ENCODE peak calls at places on chromosomes 13 and 19, in four cellular contexts. B is body of pancreas, T is gastrocnemius medialis, O is uterus. X is an unnamed sample.

GRCh38 chr19:19637523-19638251 is 5.8 kb downstream of the GMIP start:
- DNase-seq in T (no peak), O (no peak), B (no peak), X (no peak)

GRCh38 chr19:33098023-33098652 is 17.2 kb downstream of the GPATCH1 start:
- DNase-seq in B (peak; percentile 21), O (no peak), T (no peak), X (no peak)

GRCh38 chr19:13899393-13899792 is 6.5 kb downstream of the BRME1 start:
- DNase-seq in T (no peak), O (no peak), B (no peak), X (no peak)

GRCh38 chr13:86020350-86021002 is 221.3 kb upstream of the SLITRK6 start:
- DNase-seq in T (no peak), B (no peak), O (no peak), X (no peak)

GRCh38 chr13:34172048-34172447 is 354.1 kb downstream of the RFC3 start:
- DNase-seq in B (no peak), T (no peak), O (no peak), X (no peak)

GRCh38 chr13:43270043-43270830 is 246.9 kb downstream of the DNAJC15 start:
- DNase-seq in B (no peak), O (no peak), T (no peak), X (no peak)

GRCh38 chr19:45564131-45564780 is 20.3 kb downstream of the OPA3 start:
- DNase-seq in B (no peak), O (no peak), T (no peak), X (no peak)

GRCh38 chr13:105921711-105922110 is 613.8 kb downstream of the EFNB2 start:
- DNase-seq in O (no peak), B (no peak), T (no peak), X (no peak)

GRCh38 chr19:13881231-13881691 is 4.3 kb downstream of the NANOS3 start:
- DNase-seq in O (no peak), T (no peak), B (peak; percentile 19), X (no peak)

GRCh38 chr13:21074601-21075302 is 13.4 kb upstream of the LATS2 start:
- DNase-seq in O (peak; percentile 55), T (peak; percentile 30), B (no peak), X (no peak)

GRCh38 chr13:77509221-77509620 is 26.3 kb upstream of the SCEL start:
- DNase-seq in O (no peak), B (no peak), T (no peak), X (no peak)

GRCh38 chr13:112152846-112153245 is 85.9 kb downstream of the SOX1 start:
- DNase-seq in T (no peak), O (no peak), B (no peak), X (no peak)

GRCh38 chr19:19201697-19202630 is 1.2 kb downstream of the NR2C2AP start:
- DNase-seq in O (no peak), B (no peak), T (no peak), X (no peak)

GRCh38 chr13:67557642-67558241 is 327.6 kb upstream of the PCDH9 start:
- DNase-seq in B (no peak), O (no peak), T (no peak), X (no peak)

GRCh38 chr13:44368062-44368591 is 5.5 kb upstream of the SERP2 start:
- DNase-seq in B (no peak), O (no peak), T (no peak), X (no peak)

GRCh38 chr13:88189724-88190123 is 518.6 kb downstream of the SLITRK5 start:
- DNase-seq in B (no peak), T (no peak), O (no peak), X (no peak)

GRCh38 chr13:76872686-76873085 is 13.5 kb downstream of the KCTD12 start:
- DNase-seq in B (no peak), O (no peak), T (no peak), X (no peak)

GRCh38 chr13:72121466-72121865 is 254.5 kb upstream of the DACH1 start:
- DNase-seq in T (no peak), O (no peak), B (no peak), X (no peak)

GRCh38 chr13:52779028-52779612 is 39.5 kb upstream of the CNMD start:
- DNase-seq in O (no peak), B (no peak), T (no peak), X (no peak)

GRCh38 chr19:33473644-33474305 is 47.8 kb downstream of the PEPD start:
- DNase-seq in O (no peak), B (no peak), T (no peak), X (no peak)

GRCh38 chr13:105037064-105037463 is 1498.4 kb downstream of the EFNB2 start:
- DNase-seq in O (no peak), B (no peak), T (no peak), X (no peak)

GRCh38 chr13:80082396-80083096 is 258.4 kb downstream of the SPRY2 start:
- DNase-seq in O (no peak), B (no peak), T (no peak), X (no peak)

GRCh38 chr19:8404391-8405151 is 8.5 kb upstream of the MARCHF2 start:
- DNase-seq in O (no peak), T (no peak), B (peak; percentile 36), X (no peak)

GRCh38 chr19:8399681-8400188 is 9.6 kb downstream of the RAB11B start:
- DNase-seq in O (no peak), B (no peak), T (no peak), X (no peak)

GRCh38 chr19:8403820-8404109 is 9.3 kb upstream of the MARCHF2 start:
- DNase-seq in O (no peak), T (no peak), B (no peak), X (no peak)

GRCh38 chr19:8403098-8403819 is 9.8 kb upstream of the MARCHF2 start:
- DNase-seq in T (no peak), O (no peak), B (no peak), X (no peak)

DNA sequence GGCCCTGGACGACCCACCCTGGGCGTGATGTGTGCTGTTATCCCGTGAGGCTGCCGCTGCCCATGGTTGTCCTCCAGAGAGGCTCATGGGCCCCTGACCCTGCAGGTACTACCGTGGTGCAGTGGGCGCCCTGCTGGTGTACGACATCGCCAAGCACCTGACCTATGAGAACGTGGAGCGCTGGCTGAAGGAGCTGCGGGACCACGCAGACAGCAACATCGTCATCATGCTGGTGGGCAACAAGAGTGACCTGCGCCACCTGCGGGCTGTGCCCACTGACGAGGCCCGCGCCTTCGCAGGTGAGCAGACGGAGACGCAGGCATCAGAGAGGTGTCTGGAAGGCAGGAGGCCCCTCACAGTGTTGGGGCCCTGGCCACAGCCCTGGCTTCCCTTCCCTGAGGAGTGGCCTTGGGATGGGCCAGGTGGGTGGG is 11.1 kb upstream of the MARCHF2 start:
- DNase-seq in O (no peak), B (no peak), T (no peak), X (no peak)
- H3K36me3 ChIP-seq in O (no peaks in the 10 kb centered on the region), B (peaks cover 12% of the 10 kb centered on the region), T (peaks cover 52% of the 10 kb centered on the region), X (peaks cover 44% of the 10 kb centered on the region)

GRCh38 chr13:111126509-111126908 is 11.4 kb downstream of the ARHGEF7 start:
- DNase-seq in B (no peak), O (no peak), T (no peak), X (no peak)
- TF ChIP-seq CTCF in B (no peak), O (no peak), T (no peak), X (no peak)

DNA sequence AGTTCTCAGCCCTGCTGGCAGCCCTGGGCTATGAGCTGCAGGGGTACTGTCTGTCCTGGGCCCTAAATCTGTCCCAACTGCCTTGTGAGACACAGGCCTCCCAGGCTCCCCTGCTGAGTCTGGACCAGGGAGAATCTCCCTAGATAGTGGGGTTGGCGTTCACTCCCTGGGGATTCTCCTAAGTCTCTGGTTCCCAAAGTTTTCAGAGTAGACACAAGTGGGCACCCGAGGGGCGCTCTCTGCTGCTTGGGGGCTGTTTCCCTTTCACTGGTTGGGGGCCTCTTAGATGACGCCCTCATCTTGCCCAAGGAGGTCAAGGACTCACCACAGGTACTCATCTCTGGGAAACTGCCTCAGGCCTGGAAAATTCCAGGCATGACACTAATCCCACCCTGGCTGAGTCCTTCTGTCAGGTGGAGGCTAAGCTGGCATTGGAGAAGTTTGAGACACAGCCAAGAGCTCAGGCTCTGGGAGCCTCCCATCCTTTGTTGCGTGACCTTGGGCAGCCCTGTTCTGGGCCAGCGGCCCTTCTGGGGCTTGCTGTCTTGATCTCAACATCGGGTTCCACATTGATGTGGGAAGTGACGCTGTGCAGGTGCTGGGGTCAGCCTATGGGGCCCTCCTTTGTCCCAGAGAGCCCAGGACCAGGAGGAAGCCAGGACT is 3.9 kb downstream of the RPL18A start:
- DNase-seq in T (peak; percentile 73), O (no peak), B (no peak), X (no peak)
- H3K36me3 ChIP-seq in T (peaks cover 40% of the 10 kb centered on the region), O (no peaks in the 10 kb centered on the region), B (peaks cover 24% of the 10 kb centered on the region), X (peaks cover 34% of the 10 kb centered on the region)

GRCh38 chr13:101202590-101202989 is 213.7 kb downstream of the NALCN start:
- DNase-seq in O (no peak), T (no peak), B (no peak), X (no peak)
- TF ChIP-seq CTCF in O (no peak), T (no peak), B (no peak), X (no peak)

X was measured in thoracic aorta.